ENCODE peak calls at places on chromosomes 12 and 14, in seven cellular contexts. I, H, O, R, V, L and C are unnamed samples.

GRCh38 chr14:89428556-89429196 is 11.6 kb upstream of the FOXN3 start:
- DNase-seq in L (no peak), O (peak), H (no peak), R (peak), I (peak), V (no peak), C (no peak)

GRCh38 chr12:44511289-44511688 is 364.8 kb downstream of the NELL2 start:
- DNase-seq in L (no peak), I (no peak), O (no peak), V (no peak), H (no peak), R (no peak), C (no peak)

GRCh38 chr12:132622437-132623071 is 4.0 kb downstream of the P2RX2 start:
- DNase-seq in R (peak), H (no peak), V (peak), L (no peak), O (no peak), I (peak), C (no peak)

GRCh38 chr12:120775862-120776552 is 50.4 kb downstream of the ACADS start:
- DNase-seq in H (no peak), V (no peak), R (no peak), L (no peak), I (no peak), O (no peak), C (no peak)

GRCh38 chr14:67908061-67908767 is 88.6 kb downstream of the RAD51B start:
- DNase-seq in O (no peak), R (peak), H (no peak), V (no peak), I (peak), L (no peak), C (no peak)

GRCh38 chr12:113244015-113244983 is 23.0 kb downstream of the TPCN1 start:
- DNase-seq in V (peak), I (peak), R (no peak), H (no peak), L (no peak), O (peak), C (no peak)

GRCh38 chr12:67539329-67539728 is 109.2 kb upstream of the DYRK2 start:
- DNase-seq in V (no peak), H (no peak), O (no peak), L (no peak), R (no peak), I (no peak), C (no peak)

GRCh38 chr12:109772622-109773321 is 59.1 kb downstream of the FAM222A start:
- DNase-seq in O (no peak), L (no peak), H (no peak), R (no peak), V (no peak), I (no peak), C (no peak)

GRCh38 chr14:92224348-92224954 is 98.5 kb upstream of the SLC24A4 start:
- DNase-seq in V (no peak), O (no peak), H (no peak), L (no peak), R (peak), I (peak), C (no peak)

GRCh38 chr14:74065746-74066575 is 18.3 kb downstream of the ALDH6A1 start:
- DNase-seq in H (no peak), L (no peak), V (no peak), R (peak), I (no peak), O (no peak), C (no peak)

GRCh38 chr12:52259850-52260249 is 14.6 kb upstream of the KRT86 start:
- DNase-seq in V (no peak), I (no peak), L (no peak), H (no peak), R (peak), O (no peak), C (no peak)

GRCh38 chr12:93518725-93519124 is 51.4 kb downstream of the MRPL42 start:
- DNase-seq in V (no peak), H (no peak), I (peak), O (no peak), R (peak), L (no peak), C (no peak)

GRCh38 chr12:97109441-97109840 is 202.4 kb downstream of the NEDD1 start:
- DNase-seq in O (no peak), I (peak), V (no peak), R (no peak), H (no peak), L (no peak), C (no peak)

GRCh38 chr12:45388545-45388944 is 172.7 kb downstream of the ANO6 start:
- DNase-seq in I (peak), H (peak), O (no peak), R (peak), V (peak), L (peak), C (no peak)

GRCh38 chr12:70847871-70848270 is 72.7 kb downstream of the PTPRR start:
- DNase-seq in R (no peak), H (no peak), V (no peak), L (no peak), O (no peak), I (no peak), C (no peak)

GRCh38 chr12:48165089-48166031 is 8.0 kb upstream of the ASB8 start:
- DNase-seq in I (peak), V (peak), L (peak), R (peak), H (peak), O (no peak), C (no peak)

GRCh38 chr12:119528241-119528640 is 65.3 kb upstream of the TMEM233 start:
- DNase-seq in V (no peak), O (no peak), I (peak), R (no peak), H (no peak), L (no peak), C (no peak)

GRCh38 chr12:96236221-96236822 is 42.1 kb downstream of the ELK3 start:
- DNase-seq in I (no peak), V (no peak), O (no peak), L (no peak), H (no peak), R (peak), C (no peak)

GRCh38 chr14:96057738-96058137 is 18.6 kb downstream of the C14orf132 start:
- DNase-seq in O (no peak), V (no peak), H (no peak), R (no peak), I (no peak), L (no peak), C (no peak)

GRCh38 chr14:96055065-96055752 is 16.0 kb downstream of the C14orf132 start:
- DNase-seq in V (peak), H (no peak), I (no peak), O (no peak), R (peak), L (no peak), C (no peak)

GRCh38 chr14:96055753-96056508 is 16.8 kb downstream of the C14orf132 start:
- DNase-seq in V (no peak), I (no peak), L (no peak), H (no peak), R (no peak), O (no peak), C (no peak)

GRCh38 chr14:96058606-96059200 is 19.5 kb downstream of the C14orf132 start:
- DNase-seq in R (no peak), L (no peak), O (no peak), H (no peak), I (no peak), V (no peak), C (no peak)

GRCh38 chr14:96056509-96057422 is 17.6 kb downstream of the C14orf132 start:
- DNase-seq in L (no peak), O (no peak), R (no peak), V (no peak), H (no peak), I (peak), C (no peak)
- TF ChIP-seq CTCF in L (peak), O (no peak), R (no peak), V (peak), H (peak), I (peak), C (no peak)

DNA sequence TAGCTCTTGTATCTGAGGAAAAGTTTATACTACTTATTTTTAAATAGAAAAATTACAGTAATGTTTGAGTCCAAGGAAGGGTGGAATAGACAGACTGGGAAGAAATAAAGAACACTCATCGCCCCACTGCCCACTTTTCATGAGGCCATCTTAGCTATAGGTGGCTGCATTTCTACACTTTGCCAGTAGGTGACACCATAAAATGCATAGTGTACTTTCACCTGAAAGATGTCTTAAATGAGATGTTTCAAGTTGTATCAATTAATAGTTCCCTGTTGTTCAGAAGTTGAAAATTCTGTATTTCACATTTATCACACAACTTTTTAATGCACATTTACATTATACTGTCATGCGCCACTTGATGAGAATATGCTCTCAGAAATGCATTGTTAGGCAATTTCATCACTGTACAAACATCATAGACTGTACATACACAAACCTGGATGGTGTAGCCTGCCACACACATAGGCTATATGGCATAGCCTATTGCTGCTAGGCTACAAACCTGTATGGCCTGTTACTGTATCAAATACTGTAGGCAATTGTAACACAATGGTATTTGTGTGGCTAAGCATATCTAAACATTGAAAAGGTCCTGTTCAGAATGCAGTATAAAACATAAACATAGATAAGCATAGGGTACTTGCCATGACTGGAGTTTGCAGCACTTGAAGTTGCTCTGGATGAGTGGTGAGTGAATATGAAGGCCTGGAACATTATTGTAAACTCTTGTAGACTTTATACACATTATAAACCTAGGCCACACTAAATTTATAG is 27.5 kb downstream of the PMCH start:
- DNase-seq in L (no peak), H (peak), R (peak), V (peak), I (peak), O (no peak), C (no peak)
- TF ChIP-seq CTCF in L (peak), H (peak), R (peak), V (peak), I (peak), O (no peak), C (peak)

GRCh38 chr12:65123435-65124063 is 2.4 kb upstream of the WIF1 start:
- DNase-seq in L (no peak), O (no peak), I (peak), V (peak), R (peak), H (no peak), C (no peak)
- TF ChIP-seq CTCF in L (peak), O (no peak), I (peak), V (peak), R (peak), H (peak), C (peak)

DNA sequence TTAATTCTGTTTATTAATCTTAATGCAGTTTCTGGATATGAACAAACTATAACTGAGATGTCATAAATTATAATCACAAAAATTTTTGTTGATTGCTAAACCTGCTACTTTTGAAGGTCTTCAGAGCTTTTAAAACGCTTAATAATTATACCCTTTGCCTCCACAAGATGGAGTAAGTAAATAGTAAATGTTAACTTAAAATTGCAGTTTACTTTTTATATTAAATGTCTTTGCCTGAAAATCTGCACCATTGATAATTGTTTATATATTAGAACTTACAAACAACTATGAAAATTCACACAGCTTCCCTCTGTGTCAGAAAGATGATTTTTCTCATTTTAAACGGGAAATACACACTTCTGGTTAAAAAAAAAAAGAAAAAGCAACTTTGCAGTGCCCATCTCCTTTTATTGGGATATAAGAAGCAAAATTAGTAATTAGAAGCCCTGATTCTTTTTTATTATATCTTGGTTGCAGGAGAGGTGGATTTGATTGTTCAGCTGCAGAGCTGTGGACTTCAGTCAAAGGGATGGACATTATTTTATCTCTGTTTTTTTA is 35.6 kb downstream of the SCFD1 start:
- DNase-seq in O (no peak), L (peak), I (peak), H (no peak), R (peak), V (no peak), C (no peak)
- TF ChIP-seq CTCF in O (no peak), L (peak), I (no peak), H (peak), R (no peak), V (peak), C (no peak)